ENCODE peak calls at places on chromosomes 4 and X, in six cellular contexts. S is MG63; A is CD4-positive, alpha-beta T cell; T is ovary; V is GM23248; E is CD8-positive, alpha-beta memory T cell. J is an unnamed sample. For H3K9me3, the result is how much of the 10 kb centered on the place peaks cover.

GRCh38 chrX:101785142-101785541 is 125.5 kb upstream of the ARMCX2 start:
- DNase-seq in S (no peak), A (no peak), T (no peak), V (no peak), E (no peak), J (no peak)

GRCh38 chr4:58515206-58515605 is 1405.0 kb upstream of the IGFBP7 start:
- DNase-seq in S (no peak), A (no peak), T (no peak), V (no peak), E (no peak), J (no peak)

GRCh38 chrX:120549483-120550452 is 11.0 kb downstream of the CUL4B start:
- DNase-seq in S (peak), A (no peak), T (no peak), V (peak), E (no peak), J (no peak)

GRCh38 chr4:94623507-94623906 is 134.2 kb upstream of the BMPR1B start:
- DNase-seq in S (no peak), A (no peak), T (no peak), V (no peak), E (no peak), J (no peak)

GRCh38 chr4:13059015-13059414 is 425.1 kb downstream of the RAB28 start:
- DNase-seq in S (no peak), A (no peak), T (no peak), V (no peak), E (no peak), J (no peak)

GRCh38 chrX:9671998-9672397 is 93.6 kb downstream of the GPR143 start:
- DNase-seq in S (no peak), A (no peak), T (no peak), V (no peak), E (no peak), J (no peak)

GRCh38 chrX:20742106-20742505 is 475.4 kb upstream of the RPS6KA3 start:
- DNase-seq in S (no peak), A (no peak), T (no peak), V (peak), E (no peak), J (no peak)

GRCh38 chrX:41470706-41471105 is 23.6 kb downstream of the NYX start:
- DNase-seq in S (no peak), A (no peak), T (no peak), V (no peak), E (no peak), J (no peak)

GRCh38 chr4:38310446-38311043 is 350.3 kb downstream of the PTTG2 start:
- DNase-seq in S (no peak), A (peak), T (no peak), V (peak), E (peak), J (peak)

GRCh38 chr4:123495530-123495929 is 98.9 kb downstream of the SPRY1 start:
- DNase-seq in S (no peak), A (no peak), T (no peak), V (peak), E (no peak), J (no peak)

GRCh38 chrX:154512879-154513553 is 3.0 kb downstream of the FAM3A start:
- DNase-seq in S (no peak), A (no peak), T (no peak), V (no peak), E (no peak), J (no peak)

GRCh38 chr4:179625391-179625790 is 2183.2 kb upstream of the AGA start:
- DNase-seq in S (no peak), A (no peak), T (no peak), V (peak), E (no peak), J (no peak)

GRCh38 chr4:173379929-173380328 is 9.2 kb downstream of the SAP30 start:
- DNase-seq in S (no peak), A (no peak), T (no peak), V (no peak), E (no peak), J (no peak)

GRCh38 chr4:86011117-86011516 is 348.7 kb downstream of the MAPK10 start:
- DNase-seq in S (peak), A (no peak), T (no peak), V (peak), E (no peak), J (no peak)

DNA sequence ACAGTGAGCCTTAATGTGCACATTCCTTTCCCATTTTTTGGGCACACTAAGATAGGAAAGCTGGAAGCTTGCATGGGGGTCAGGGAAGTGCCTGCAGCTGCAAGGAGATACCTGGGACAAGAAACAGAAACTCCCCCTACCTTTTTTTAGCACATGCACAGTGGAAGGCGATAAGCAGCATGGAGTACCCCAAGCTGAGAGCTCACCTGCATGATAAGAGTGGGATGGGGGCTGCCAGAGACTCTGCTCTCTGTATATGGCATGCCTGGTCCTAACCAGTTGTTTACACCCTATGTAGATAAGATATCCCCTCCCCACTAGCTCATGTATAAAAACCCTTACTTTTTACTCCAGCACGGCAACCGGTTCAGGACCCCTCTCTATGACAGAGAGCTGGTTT is 135.9 kb downstream of the TENT5D start:
- DNase-seq in S (no peak), A (no peak), T (no peak), V (no peak), E (no peak), J (no peak)
- H3K9me3 ChIP-seq in S (under half), A (under half), T (under half), V (under half), E (under half), J (under half)

GRCh38 chr4:73303711-73304110 is 45.1 kb upstream of the ANKRD17 start:
- DNase-seq in S (no peak), A (no peak), T (no peak), V (no peak), E (no peak), J (no peak)

DNA sequence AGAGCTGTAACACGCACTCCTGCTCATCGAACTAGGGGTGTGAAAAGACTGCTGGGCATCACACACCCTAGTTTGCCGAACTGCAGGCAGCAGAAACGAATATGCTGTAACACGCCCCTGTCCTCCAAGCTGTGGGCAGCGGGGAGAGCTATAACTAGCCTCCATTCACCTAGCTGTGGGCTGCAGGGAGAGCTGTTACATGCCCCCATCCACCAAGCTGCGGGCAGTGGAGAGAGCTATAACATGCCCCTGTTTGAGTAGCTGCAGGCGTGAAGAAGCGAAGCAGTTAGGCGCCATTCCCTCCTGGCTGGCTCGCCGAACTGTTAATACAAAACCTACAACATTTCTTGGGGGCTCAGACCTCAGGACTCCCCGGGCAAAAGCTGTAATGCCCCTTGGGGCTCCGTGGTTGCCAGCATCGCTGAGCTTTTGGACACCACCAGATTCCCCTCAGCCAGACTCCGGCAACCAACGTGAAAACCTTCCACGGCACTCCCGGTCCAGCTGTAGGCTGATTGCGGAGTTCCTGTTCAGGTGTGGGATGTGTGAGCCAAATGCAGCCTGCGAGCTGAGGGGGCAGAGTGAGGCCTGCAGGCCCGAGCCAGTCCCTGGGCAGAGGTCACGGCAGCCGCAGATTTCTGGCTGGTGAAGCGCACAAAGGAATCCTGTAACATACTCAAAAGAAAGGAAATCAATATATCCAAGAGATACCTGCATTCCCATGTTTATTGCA is 41.1 kb upstream of the ANKRD17 start:
- DNase-seq in S (no peak), A (no peak), T (no peak), V (no peak), E (no peak), J (no peak)
- H3K9me3 ChIP-seq in S (under half), A (under half), T (under half), V (under half), E (under half), J (under half)

DNA sequence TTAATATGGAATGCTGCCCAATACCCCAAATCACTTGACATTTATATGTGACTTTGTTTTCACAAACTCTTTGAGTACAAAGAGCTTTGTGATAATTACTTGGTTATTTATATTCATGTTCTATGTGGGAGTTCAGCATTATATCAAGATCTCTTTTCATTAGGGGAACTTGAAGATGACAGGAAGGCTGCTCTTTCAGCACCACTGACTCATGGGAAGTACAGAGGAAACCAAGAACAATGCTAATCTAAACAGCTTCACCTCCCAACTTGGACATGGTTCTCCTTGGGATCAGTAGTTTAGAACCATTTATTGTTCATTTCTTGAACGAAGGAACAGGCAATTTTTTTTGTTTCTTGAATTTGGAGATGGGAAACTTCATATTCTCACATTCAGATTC is 184.0 kb upstream of the AFF2 start:
- DNase-seq in S (no peak), A (no peak), T (no peak), V (no peak), E (no peak), J (no peak)
- H3K9me3 ChIP-seq in S (under half), A (under half), T (under half), V (under half), E (under half), J (under half)

GRCh38 chr4:96894621-96895020 is 1054.7 kb downstream of the PDHA2 start:
- DNase-seq in S (no peak), A (no peak), T (no peak), V (no peak), E (no peak), J (no peak)
- H3K9me3 ChIP-seq in S (under half), A (under half), T (under half), V (under half), E (under half), J (under half)

J was measured in T-helper 17 cell.